ENCODE peak calls at places on chromosomes 4 and X, in eight cellular contexts. T is AG04450; S is HTR-8/SVneo; M is ureter; L is stimulated activated CD8-positive, alpha-beta memory T cell treated with anti-CD3 and anti-CD28 coated beads, Interleukin-15, amount 100 ng/mL, for 24 hours; K is activated T-helper 1 cell treated with anti-CD3 and anti-CD28 coated beads, Interleukin-12 subunit alpha, Interleukin-12 subunit beta, Interleukin-2, Interleukin-4 antibody, amounts not matched to agents 30 ng/mL and 10 ng/mL and 1 ng/mL, durations not matched to agents 14 hours and 24 hours and 36 hours; Z is GM04503; N is D721Med. B is an unnamed sample.

GRCh38 chrX:114097866-114098265 is 486.0 kb upstream of the HTR2C start:
- DNase-seq in T (no peak), S (no peak), M (no peak), L (no peak), K (no peak), Z (no peak), N (no peak), B (no peak)

GRCh38 chrX:46754450-46755075 is 4.4 kb downstream of the SLC9A7 start:
- DNase-seq in T (no peak), S (no peak), M (no peak), L (no peak), K (no peak), Z (no peak), N (no peak), B (peak)

GRCh38 chr4:8869002-8869878 is 2.4 kb downstream of the HMX1 start:
- DNase-seq in T (no peak), S (no peak), M (no peak), L (no peak), K (no peak), Z (no peak), N (no peak), B (no peak)

GRCh38 chrX:46642145-46642544 is 68.6 kb downstream of the CHST7 start:
- DNase-seq in T (no peak), S (peak), M (no peak), L (no peak), K (no peak), Z (no peak), N (no peak), B (no peak)

GRCh38 chr4:173270312-173271027 is 63.7 kb downstream of the HMGB2 start:
- DNase-seq in T (no peak), S (no peak), M (no peak), L (no peak), K (no peak), Z (no peak), N (no peak), B (no peak)

GRCh38 chr4:2648159-2648814 is 107.8 kb downstream of the TNIP2 start:
- DNase-seq in T (no peak), S (no peak), M (no peak), L (no peak), K (no peak), Z (no peak), N (no peak), B (no peak)

GRCh38 chr4:40046311-40046980 is 10.2 kb upstream of the N4BP2 start:
- DNase-seq in T (peak), S (peak), M (no peak), L (no peak), K (peak), Z (no peak), N (no peak), B (no peak)

GRCh38 chrX:64885850-64886249 is 90.4 kb downstream of the ZC4H2 start:
- DNase-seq in T (no peak), S (no peak), M (no peak), L (no peak), K (no peak), Z (no peak), N (no peak), B (no peak)

GRCh38 chrX:7514871-7515599 is 327.9 kb upstream of the VCX start:
- DNase-seq in T (no peak), S (no peak), M (no peak), L (no peak), K (no peak), Z (peak), N (no peak), B (no peak)

GRCh38 chr4:109390369-109390768 is 43.2 kb upstream of the SEC24B start:
- DNase-seq in T (no peak), S (no peak), M (no peak), L (no peak), K (no peak), Z (no peak), N (no peak), B (no peak)

GRCh38 chr4:78644744-78645330 is 93.3 kb downstream of the ANXA3 start:
- DNase-seq in T (peak), S (peak), M (peak), L (no peak), K (peak), Z (peak), N (peak), B (peak)

GRCh38 chr4:21801661-21802355 is 146.8 kb downstream of the KCNIP4 start:
- DNase-seq in T (no peak), S (no peak), M (no peak), L (no peak), K (no peak), Z (no peak), N (no peak), B (no peak)

GRCh38 chr4:139330283-139330682 is 28.0 kb upstream of the NDUFC1 start:
- DNase-seq in T (no peak), S (no peak), M (no peak), L (no peak), K (no peak), Z (no peak), N (no peak), B (no peak)

GRCh38 chr4:133565379-133565778 is 416.3 kb downstream of the PCDH10 start:
- DNase-seq in T (no peak), S (peak), M (no peak), L (no peak), K (no peak), Z (peak), N (no peak), B (no peak)

GRCh38 chr4:183264614-183265013 is 55.5 kb downstream of the CLDN22 start:
- DNase-seq in T (peak), S (no peak), M (no peak), L (no peak), K (no peak), Z (peak), N (no peak), B (no peak)

GRCh38 chr4:24858550-24858949 is 54.3 kb downstream of the CCDC149 start:
- DNase-seq in T (no peak), S (no peak), M (no peak), L (no peak), K (no peak), Z (no peak), N (no peak), B (no peak)